ENCODE peak calls at places on chromosomes 6 and 20, in five cellular contexts. D, P, S, Y and K are unnamed samples.

GRCh38 chr6:130453230-130453629 is 87.4 kb downstream of the TMEM200A start:
- ATAC-seq in D (peak; percentile 94), P (peak; percentile 74), S (no peak), Y (no peak), K (peak; percentile 80)

GRCh38 chr20:20340443-20340842 is 27.5 kb upstream of the INSM1 start:
- ATAC-seq in D (no peak), P (no peak), S (no peak), Y (no peak), K (no peak)

GRCh38 chr6:135233676-135234491 is 52.8 kb downstream of the MYB start:
- ATAC-seq in D (no peak), P (peak; percentile 6), S (no peak), Y (no peak), K (no peak)

GRCh38 chr6:46437671-46438221 is 53.5 kb downstream of the RCAN2 start:
- ATAC-seq in D (no peak), P (no peak), S (peak; percentile 95), Y (no peak), K (no peak)

GRCh38 chr6:167130008-167130677 is 7.2 kb downstream of the CCR6 start:
- ATAC-seq in D (peak; percentile 92), P (peak; percentile 63), S (no peak), Y (peak; percentile 56), K (no peak)

GRCh38 chr20:44742304-44743079 is 3.2 kb upstream of the KCNK15 start:
- ATAC-seq in D (no peak), P (no peak), S (no peak), Y (no peak), K (no peak)

GRCh38 chr6:113999284-113999683 is 28.3 kb upstream of the HDAC2 start:
- ATAC-seq in D (no peak), P (no peak), S (no peak), Y (no peak), K (no peak)

GRCh38 chr20:51914758-51915157 is 112.4 kb upstream of the SALL4 start:
- ATAC-seq in D (no peak), P (no peak), S (no peak), Y (no peak), K (peak; percentile 74)

GRCh38 chr6:3449750-3450305 is 7.0 kb downstream of the SLC22A23 start:
- ATAC-seq in D (no peak), P (no peak), S (no peak), Y (no peak), K (no peak)

GRCh38 chr20:58174708-58175287 is 53.7 kb downstream of the ANKRD60 start:
- ATAC-seq in D (no peak), P (no peak), S (peak; percentile 48), Y (no peak), K (no peak)